ENCODE peak calls at places on chromosomes 5 and 9, in ten cellular contexts. A, F, B, W, L, G, P, E, S and H are unnamed samples.

GRCh38 chr5:68080282-68081050 is 135.1 kb upstream of the PIK3R1 start:
- DNase-seq in A (no peak), F (no peak), B (no peak), W (no peak), L (no peak), G (no peak), P (no peak), E (no peak), S (no peak), H (no peak)

GRCh38 chr9:137294684-137295312 is 7.3 kb downstream of the NRARP start:
- DNase-seq in A (no peak), F (peak), B (no peak), W (peak), L (no peak), G (peak), P (peak), E (peak), S (peak), H (no peak)

GRCh38 chr5:132334812-132335211 is 34.7 kb upstream of the SLC22A5 start:
- DNase-seq in A (no peak), F (no peak), B (no peak), W (peak), L (no peak), G (no peak), P (no peak), E (no peak), S (no peak), H (no peak)

GRCh38 chr9:89723696-89724095 is 118.9 kb downstream of the GADD45G start:
- DNase-seq in A (no peak), F (no peak), B (no peak), W (peak), L (no peak), G (no peak), P (no peak), E (no peak), S (no peak), H (no peak)

GRCh38 chr9:88747768-88748167 is 212.8 kb downstream of the NXNL2 start:
- DNase-seq in A (peak), F (peak), B (peak), W (peak), L (no peak), G (peak), P (peak), E (peak), S (peak), H (no peak)

GRCh38 chr5:170292509-170292908 is 5.1 kb downstream of the LCP2 start:
- DNase-seq in A (no peak), F (no peak), B (no peak), W (no peak), L (no peak), G (no peak), P (no peak), E (no peak), S (no peak), H (no peak)

GRCh38 chr9:129761293-129761900 is 8.6 kb upstream of the PTGES start:
- DNase-seq in A (peak), F (no peak), B (peak), W (peak), L (peak), G (peak), P (no peak), E (no peak), S (peak), H (no peak)

GRCh38 chr5:58497956-58498942 is 7.0 kb downstream of the GAPT start:
- DNase-seq in A (peak), F (peak), B (peak), W (peak), L (peak), G (no peak), P (peak), E (peak), S (peak), H (no peak)

GRCh38 chr5:180201051-180201987 is 7.7 kb downstream of the RASGEF1C start:
- DNase-seq in A (no peak), F (peak), B (no peak), W (no peak), L (no peak), G (no peak), P (peak), E (peak), S (peak), H (no peak)

GRCh38 chr9:546797-547223 is 294.7 kb upstream of the DMRT1 start:
- DNase-seq in A (no peak), F (peak), B (no peak), W (peak), L (peak), G (no peak), P (peak), E (no peak), S (peak), H (no peak)

GRCh38 chr5:15424769-15425168 is 75.2 kb upstream of the FBXL7 start:
- DNase-seq in A (no peak), F (no peak), B (no peak), W (no peak), L (no peak), G (no peak), P (no peak), E (no peak), S (no peak), H (no peak)

GRCh38 chr5:141973871-141974595 is 5.1 kb downstream of the RNF14 start:
- DNase-seq in A (peak), F (no peak), B (peak), W (peak), L (no peak), G (no peak), P (no peak), E (no peak), S (peak), H (no peak)

GRCh38 chr9:108759399-108759798 is 96.4 kb downstream of the ACTL7B start:
- DNase-seq in A (no peak), F (no peak), B (no peak), W (no peak), L (no peak), G (no peak), P (no peak), E (no peak), S (no peak), H (no peak)

GRCh38 chr5:107567901-107568671 is 102.7 kb downstream of the EFNA5 start:
- DNase-seq in A (no peak), F (no peak), B (no peak), W (no peak), L (no peak), G (no peak), P (no peak), E (no peak), S (no peak), H (no peak)

GRCh38 chr5:115069087-115069968 is 100.4 kb downstream of the TRIM36 start:
- DNase-seq in A (peak), F (peak), B (peak), W (peak), L (peak), G (no peak), P (peak), E (peak), S (peak), H (no peak)

GRCh38 chr9:136095028-136095494 is at the start of gene NACC2:
- DNase-seq in A (no peak), F (peak), B (peak), W (peak), L (peak), G (peak), P (peak), E (no peak), S (peak), H (no peak)

GRCh38 chr9:120931278-120932085 is 4.9 kb upstream of the TRAF1 start:
- DNase-seq in A (peak), F (peak), B (no peak), W (peak), L (peak), G (no peak), P (no peak), E (peak), S (peak), H (peak)

GRCh38 chr5:54442271-54442670 is 13.2 kb upstream of the HSPB3 start:
- DNase-seq in A (no peak), F (no peak), B (no peak), W (peak), L (no peak), G (no peak), P (no peak), E (no peak), S (no peak), H (no peak)

GRCh38 chr9:31325778-31326177 is 1058.7 kb upstream of the ACO1 start:
- DNase-seq in A (no peak), F (no peak), B (no peak), W (no peak), L (no peak), G (no peak), P (no peak), E (no peak), S (no peak), H (no peak)

GRCh38 chr5:89615839-89616518 is 733.0 kb upstream of the MEF2C start:
- DNase-seq in A (no peak), F (no peak), B (no peak), W (no peak), L (no peak), G (no peak), P (no peak), E (no peak), S (no peak), H (no peak)

GRCh38 chr5:110333384-110333783 is 393.1 kb downstream of the TMEM232 start:
- DNase-seq in A (no peak), F (peak), B (peak), W (no peak), L (no peak), G (no peak), P (peak), E (peak), S (peak), H (no peak)

GRCh38 chr5:172274951-172275753 is 8.4 kb downstream of the UBTD2 start:
- DNase-seq in A (no peak), F (no peak), B (peak), W (no peak), L (no peak), G (no peak), P (no peak), E (peak), S (peak), H (peak)

GRCh38 chr5:12805165-12805698 is 901.0 kb upstream of the CTNND2 start:
- DNase-seq in A (no peak), F (peak), B (no peak), W (no peak), L (no peak), G (no peak), P (no peak), E (no peak), S (no peak), H (no peak)

GRCh38 chr5:133819977-133820471 is 148.4 kb downstream of the C5orf15 start:
- DNase-seq in A (no peak), F (no peak), B (no peak), W (no peak), L (no peak), G (no peak), P (no peak), E (no peak), S (no peak), H (no peak)

GRCh38 chr5:39461007-39461682 is 36.4 kb upstream of the DAB2 start:
- DNase-seq in A (no peak), F (no peak), B (no peak), W (no peak), L (peak), G (peak), P (no peak), E (no peak), S (no peak), H (no peak)

GRCh38 chr9:101923451-101923850 is 185.0 kb upstream of the GRIN3A start:
- DNase-seq in A (no peak), F (no peak), B (no peak), W (no peak), L (no peak), G (no peak), P (no peak), E (no peak), S (no peak), H (no peak)

GRCh38 chr5:170154297-170154696 is 48.6 kb downstream of the FOXI1 start:
- DNase-seq in A (no peak), F (no peak), B (no peak), W (no peak), L (no peak), G (no peak), P (no peak), E (no peak), S (no peak), H (no peak)

GRCh38 chr5:160092960-160093701 is 26.1 kb downstream of the PWWP2A start:
- DNase-seq in A (no peak), F (no peak), B (no peak), W (no peak), L (no peak), G (no peak), P (no peak), E (no peak), S (no peak), H (peak)

GRCh38 chr9:93600504-93600903 is 24.1 kb downstream of the PHF2 start:
- DNase-seq in A (no peak), F (peak), B (no peak), W (no peak), L (no peak), G (no peak), P (no peak), E (peak), S (no peak), H (no peak)

GRCh38 chr9:136690104-136690840 is 3.0 kb upstream of the AGPAT2 start:
- DNase-seq in A (no peak), F (no peak), B (no peak), W (no peak), L (peak), G (peak), P (no peak), E (no peak), S (no peak), H (no peak)

GRCh38 chr5:8644377-8644776 is 775.4 kb downstream of the MTRR start:
- DNase-seq in A (no peak), F (no peak), B (no peak), W (no peak), L (no peak), G (no peak), P (no peak), E (no peak), S (no peak), H (no peak)

GRCh38 chr9:22790329-22790728 is 343.7 kb downstream of the DMRTA1 start:
- DNase-seq in A (no peak), F (no peak), B (no peak), W (no peak), L (no peak), G (no peak), P (no peak), E (no peak), S (no peak), H (no peak)

GRCh38 chr5:129065721-129066120 is 28.8 kb upstream of the ISOC1 start:
- DNase-seq in A (no peak), F (no peak), B (no peak), W (no peak), L (no peak), G (no peak), P (no peak), E (no peak), S (no peak), H (no peak)

GRCh38 chr5:115460476-115460875 is 84.1 kb downstream of the FEM1C start:
- DNase-seq in A (peak), F (no peak), B (peak), W (peak), L (peak), G (peak), P (peak), E (no peak), S (peak), H (no peak)

GRCh38 chr9:119639287-119639955 is 270.2 kb upstream of the BRINP1 start:
- DNase-seq in A (no peak), F (peak), B (no peak), W (peak), L (no peak), G (no peak), P (peak), E (peak), S (no peak), H (no peak)

GRCh38 chr5:132813599-132814440 is 718 bp downstream of the SOWAHA start:
- DNase-seq in A (no peak), F (peak), B (no peak), W (peak), L (no peak), G (peak), P (peak), E (peak), S (no peak), H (no peak)

GRCh38 chr5:83827111-83827541 is 106.5 kb upstream of the HAPLN1 start:
- DNase-seq in A (no peak), F (no peak), B (peak), W (peak), L (no peak), G (no peak), P (no peak), E (no peak), S (peak), H (no peak)

GRCh38 chr9:70389642-70390266 is 24.7 kb downstream of the KLF9 start:
- DNase-seq in A (no peak), F (peak), B (no peak), W (peak), L (no peak), G (peak), P (no peak), E (no peak), S (peak), H (no peak)

GRCh38 chr9:87714819-87715218 is 11.1 kb upstream of the CTSL start:
- DNase-seq in A (peak), F (peak), B (peak), W (peak), L (peak), G (peak), P (peak), E (peak), S (peak), H (no peak)
- H3K4me3 ChIP-seq in A (no peak), F (no peak), B (no peak), W (no peak), L (no peak), G (no peak), P (no peak), E (no peak), S (no peak), H (no peak)

GRCh38 chr5:136805466-136805865 is 440.1 kb upstream of the TRPC7 start:
- DNase-seq in A (no peak), F (no peak), B (no peak), W (no peak), L (no peak), G (no peak), P (no peak), E (no peak), S (no peak), H (no peak)
- TF ChIP-seq CTCF in A (peak), F (peak), B (peak), W (no peak), L (no peak), G (no peak), P (peak), E (no peak), S (no peak), H (peak)

GRCh38 chr9:38309324-38310195 is 82.9 kb upstream of the ALDH1B1 start:
- DNase-seq in A (no peak), F (no peak), B (no peak), W (peak), L (no peak), G (no peak), P (peak), E (peak), S (peak), H (no peak)
- H3K4me3 ChIP-seq in A (no peak), F (no peak), B (no peak), W (no peak), L (no peak), G (no peak), P (no peak), E (no peak), S (no peak), H (no peak)

GRCh38 chr5:177487144-177487543 is 10.3 kb downstream of the PDLIM7 start:
- DNase-seq in A (no peak), F (no peak), B (no peak), W (no peak), L (no peak), G (no peak), P (no peak), E (no peak), S (no peak), H (no peak)

GRCh38 chr5:177490311-177490991 is 7.0 kb downstream of the PDLIM7 start:
- DNase-seq in A (no peak), F (no peak), B (no peak), W (no peak), L (no peak), G (no peak), P (no peak), E (peak), S (no peak), H (no peak)

GRCh38 chr5:177486256-177486655 is 11.1 kb downstream of the PDLIM7 start:
- DNase-seq in A (no peak), F (no peak), B (no peak), W (no peak), L (no peak), G (no peak), P (no peak), E (no peak), S (no peak), H (no peak)

GRCh38 chr5:177489119-177489716 is 8.2 kb downstream of the PDLIM7 start:
- DNase-seq in A (no peak), F (peak), B (no peak), W (no peak), L (no peak), G (no peak), P (no peak), E (no peak), S (no peak), H (no peak)

DNA sequence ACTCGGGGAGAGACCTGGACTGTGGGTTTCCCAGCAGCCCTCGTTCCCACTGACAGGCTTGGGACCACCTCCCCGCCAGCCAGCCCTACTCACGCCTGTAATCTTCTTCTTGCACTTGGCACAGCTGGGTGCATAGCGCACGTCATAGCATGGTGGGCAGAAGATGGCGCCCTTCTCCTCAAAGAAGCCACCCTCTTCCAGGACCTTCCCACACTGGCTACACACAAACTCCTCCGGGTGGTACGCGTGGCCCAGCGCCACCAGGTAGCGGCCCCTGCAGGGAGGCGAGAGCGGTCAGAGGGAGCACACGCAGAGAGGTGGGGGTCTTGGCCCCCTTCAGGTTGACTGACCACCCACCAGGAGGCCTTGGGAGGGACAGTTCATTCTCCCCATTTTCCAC is 9.4 kb downstream of the PDLIM7 start:
- DNase-seq in A (no peak), F (peak), B (no peak), W (no peak), L (no peak), G (no peak), P (no peak), E (no peak), S (no peak), H (no peak)
- TF ChIP-seq CTCF in A (no peak), F (peak), B (peak), W (no peak), L (no peak), G (no peak), P (no peak), E (peak), S (no peak), H (peak)

DNA sequence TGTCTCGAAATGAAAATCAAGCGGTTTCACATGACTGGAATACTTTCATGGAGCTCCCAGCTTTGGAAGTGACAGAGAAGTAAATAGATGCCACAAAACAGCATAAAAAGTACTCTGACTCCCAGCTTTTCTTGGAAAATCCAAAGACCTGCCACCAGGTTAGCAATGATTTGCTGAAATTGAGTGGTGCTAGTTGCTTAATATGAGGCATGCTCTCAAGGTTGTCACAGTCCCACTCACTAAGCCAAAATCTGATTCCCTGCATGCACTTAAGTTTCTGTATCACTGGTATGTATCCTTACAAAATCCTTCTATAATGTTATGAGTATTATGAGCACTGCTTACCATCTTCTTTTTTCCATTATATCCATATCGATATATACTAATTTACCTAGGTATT is 13.0 kb upstream of the SH3RF2 start:
- DNase-seq in A (no peak), F (no peak), B (no peak), W (no peak), L (no peak), G (no peak), P (no peak), E (no peak), S (no peak), H (no peak)
- H3K4me3 ChIP-seq in A (no peak), F (no peak), B (no peak), W (no peak), L (no peak), G (no peak), P (no peak), E (no peak), S (no peak), H (no peak)